ENCODE peak calls at places on chromosomes 3 and 15, in four cellular contexts. Q, C, U and K are unnamed samples.

GRCh38 chr15:29518442-29518841 is 248.8 kb upstream of the NSMCE3 start:
- DNase-seq in C (no peak), Q (peak), U (peak), K (no peak)

GRCh38 chr3:53151465-53151864 is 9.5 kb upstream of the PRKCD start:
- DNase-seq in Q (no peak), C (no peak), U (no peak), K (no peak)

GRCh38 chr3:182999767-183000166 is 19.4 kb upstream of the DCUN1D1 start:
- DNase-seq in Q (no peak), C (no peak), U (no peak), K (no peak)

GRCh38 chr15:27273506-27273905 is 302.5 kb downstream of the GABRG3 start:
- DNase-seq in Q (no peak), U (no peak), C (no peak), K (no peak)

GRCh38 chr3:94413721-94414106 is 350.9 kb downstream of the NSUN3 start:
- DNase-seq in Q (no peak), U (no peak), C (no peak), K (no peak)

GRCh38 chr3:11517601-11518000 is 126.1 kb downstream of the VGLL4 start:
- DNase-seq in C (no peak), Q (no peak), U (no peak), K (no peak)

GRCh38 chr3:67362686-67363085 is 291.7 kb downstream of the SUCLG2 start:
- DNase-seq in U (no peak), Q (no peak), C (no peak), K (no peak)

GRCh38 chr3:76310059-76310458 is 524.7 kb upstream of the ZNF717 start:
- DNase-seq in U (no peak), C (no peak), Q (no peak), K (no peak)

GRCh38 chr3:124858275-124858674 is 28.9 kb downstream of the ITGB5 start:
- DNase-seq in U (no peak), Q (no peak), C (no peak), K (no peak)

GRCh38 chr3:36075491-36075890 is 304.8 kb upstream of the STAC start:
- DNase-seq in Q (no peak), C (no peak), U (no peak), K (no peak)

GRCh38 chr3:196609343-196609775 is 30.1 kb upstream of the NRROS start:
- DNase-seq in C (peak), Q (peak), U (peak), K (peak)

GRCh38 chr15:73695773-73696640 is 11.8 kb downstream of the CD276 start:
- DNase-seq in C (no peak), Q (no peak), U (no peak), K (no peak)

GRCh38 chr15:69265347-69265955 is 33.3 kb upstream of the PAQR5 start:
- DNase-seq in U (no peak), Q (no peak), C (no peak), K (no peak)

GRCh38 chr15:69468241-69469121 is 15.9 kb downstream of the RPLP1 start:
- DNase-seq in C (no peak), U (no peak), Q (peak), K (peak)

GRCh38 chr3:134364936-134365765 is 9.1 kb downstream of the AMOTL2 start:
- DNase-seq in U (peak), C (no peak), Q (no peak), K (no peak)

GRCh38 chr15:77656294-77656693 is 23.6 kb upstream of the LINGO1 start:
- DNase-seq in C (no peak), Q (no peak), U (no peak), K (no peak)

GRCh38 chr3:35671483-35671882 is 32.2 kb downstream of the ARPP21 start:
- DNase-seq in C (no peak), Q (no peak), U (no peak), K (no peak)

GRCh38 chr3:84980011-84980410 is 21.2 kb downstream of the CADM2 start:
- DNase-seq in Q (no peak), U (no peak), C (no peak), K (no peak)

GRCh38 chr3:9396301-9396631 is 1.1 kb upstream of the SETD5 start:
- DNase-seq in U (no peak), C (peak), Q (peak), K (peak)

GRCh38 chr3:29936054-29936453 is 655.2 kb downstream of the RBMS3 start:
- DNase-seq in Q (no peak), C (no peak), U (no peak), K (no peak)

GRCh38 chr3:58471025-58471887 is 20.6 kb upstream of the KCTD6 start:
- DNase-seq in U (no peak), Q (peak), C (peak), K (no peak)

GRCh38 chr3:35505181-35505580 is 134.1 kb upstream of the ARPP21 start:
- DNase-seq in C (no peak), Q (no peak), U (no peak), K (peak)

GRCh38 chr3:137263982-137264777 is 306.4 kb downstream of the IL20RB start:
- DNase-seq in C (no peak), U (peak), Q (no peak), K (no peak)

GRCh38 chr15:49895337-49896223 is 223.5 kb downstream of the ATP8B4 start:
- DNase-seq in C (no peak), Q (no peak), U (no peak), K (no peak)

GRCh38 chr15:52738311-52738710 is 51.8 kb downstream of the ONECUT1 start:
- DNase-seq in C (no peak), Q (no peak), U (no peak), K (no peak)

GRCh38 chr15:36347272-36347864 is 232.1 kb upstream of the CDIN1 start:
- DNase-seq in U (no peak), Q (no peak), C (no peak), K (no peak)

GRCh38 chr3:131072099-131072559 is 45.5 kb downstream of the NEK11 start:
- DNase-seq in Q (no peak), U (no peak), C (no peak), K (no peak)

GRCh38 chr3:67349551-67350174 is 304.7 kb downstream of the SUCLG2 start:
- DNase-seq in Q (no peak), C (no peak), U (no peak), K (no peak)

GRCh38 chr3:22089284-22089683 is 338.3 kb upstream of the ZNF385D start:
- DNase-seq in C (no peak), Q (no peak), U (no peak), K (no peak)

GRCh38 chr3:71649757-71650156 is 66.2 kb upstream of the FOXP1 start:
- DNase-seq in C (no peak), U (no peak), Q (no peak), K (no peak)

GRCh38 chr3:55161256-55161655 is 233.4 kb upstream of the LRTM1 start:
- DNase-seq in U (no peak), Q (no peak), C (no peak), K (no peak)

GRCh38 chr3:54541369-54541768 is 386.5 kb downstream of the LRTM1 start:
- DNase-seq in C (no peak), Q (no peak), U (no peak), K (no peak)

GRCh38 chr3:61777483-61777882 is 216.1 kb downstream of the PTPRG start:
- DNase-seq in Q (no peak), U (no peak), C (no peak), K (no peak)

GRCh38 chr3:43729707-43730399 is 39.1 kb downstream of the ABHD5 start:
- DNase-seq in U (no peak), Q (no peak), C (no peak), K (peak)

GRCh38 chr3:8990266-8991215 is 27.3 kb upstream of the RAD18 start:
- DNase-seq in U (no peak), Q (no peak), C (no peak), K (no peak)

GRCh38 chr3:100761211-100761921 is 52.1 kb downstream of the TFG start:
- DNase-seq in U (no peak), C (no peak), Q (no peak), K (no peak)

GRCh38 chr3:48338635-48339034 is 5.2 kb upstream of the SPINK8 start:
- DNase-seq in C (no peak), U (no peak), Q (no peak), K (no peak)

GRCh38 chr15:43903864-43904290 is 77.1 kb downstream of the WDR76 start:
- DNase-seq in U (peak), Q (peak), C (peak), K (peak)

GRCh38 chr15:68407141-68407885 is 24.6 kb downstream of the ITGA11 start:
- DNase-seq in Q (peak), U (peak), C (no peak), K (peak)

GRCh38 chr15:78989701-78990248 is 44.9 kb upstream of the CTSH start:
- DNase-seq in Q (no peak), U (no peak), C (no peak), K (no peak)

GRCh38 chr15:78985859-78986470 is 41.1 kb upstream of the CTSH start:
- DNase-seq in C (no peak), Q (no peak), U (no peak), K (no peak)

GRCh38 chr15:78987891-78988360 is 43.1 kb upstream of the CTSH start:
- DNase-seq in Q (peak), U (no peak), C (no peak), K (no peak)

GRCh38 chr15:78990278-78990677 is 45.4 kb upstream of the CTSH start:
- DNase-seq in U (no peak), Q (no peak), C (no peak), K (no peak)

DNA sequence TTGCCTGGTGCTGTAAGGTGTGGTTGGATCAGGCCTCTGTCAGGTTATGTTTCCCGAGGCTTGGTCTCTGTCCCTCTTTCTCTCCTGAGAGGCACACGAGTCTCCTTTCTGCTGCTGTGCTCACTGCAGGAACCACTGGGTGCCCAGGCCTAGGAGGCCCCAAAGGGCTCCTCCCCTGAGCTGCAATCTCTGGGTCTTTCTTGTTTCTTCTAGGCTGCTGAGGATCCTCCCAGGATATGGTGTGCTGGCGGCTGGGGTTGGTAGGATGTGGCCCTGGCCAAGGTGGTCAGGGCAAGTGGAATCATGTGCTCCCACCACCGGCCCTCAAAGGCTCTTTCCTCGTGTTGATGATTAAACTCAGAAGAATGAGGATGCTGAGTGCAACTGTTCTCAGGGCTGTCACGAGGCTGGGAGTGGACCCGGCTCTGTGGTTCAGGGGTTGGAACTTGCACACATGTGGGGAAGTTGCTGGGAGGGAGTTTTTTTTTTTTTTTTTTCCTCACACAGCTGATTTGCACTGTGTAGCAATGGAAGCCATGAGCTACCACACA is 43.6 kb upstream of the CTSH start:
- DNase-seq in C (peak), Q (peak), U (peak), K (peak)
- TF ChIP-seq POLR2A in C (no peak), Q (no peak), U (no peak), K (no peak)

GRCh38 chr15:63504247-63504978 is at the start of gene USP3:
- DNase-seq in Q (peak), C (no peak), U (peak), K (peak)

GRCh38 chr15:63503739-63504246 is 600 bp upstream of the USP3 start:
- DNase-seq in U (peak), Q (peak), C (no peak), K (peak)

GRCh38 chr15:63501256-63502089 is 2.9 kb upstream of the USP3 start:
- DNase-seq in Q (peak), U (peak), C (no peak), K (peak)

GRCh38 chr15:63502137-63502801 is 2.1 kb upstream of the USP3 start:
- DNase-seq in U (no peak), C (no peak), Q (no peak), K (peak)

DNA sequence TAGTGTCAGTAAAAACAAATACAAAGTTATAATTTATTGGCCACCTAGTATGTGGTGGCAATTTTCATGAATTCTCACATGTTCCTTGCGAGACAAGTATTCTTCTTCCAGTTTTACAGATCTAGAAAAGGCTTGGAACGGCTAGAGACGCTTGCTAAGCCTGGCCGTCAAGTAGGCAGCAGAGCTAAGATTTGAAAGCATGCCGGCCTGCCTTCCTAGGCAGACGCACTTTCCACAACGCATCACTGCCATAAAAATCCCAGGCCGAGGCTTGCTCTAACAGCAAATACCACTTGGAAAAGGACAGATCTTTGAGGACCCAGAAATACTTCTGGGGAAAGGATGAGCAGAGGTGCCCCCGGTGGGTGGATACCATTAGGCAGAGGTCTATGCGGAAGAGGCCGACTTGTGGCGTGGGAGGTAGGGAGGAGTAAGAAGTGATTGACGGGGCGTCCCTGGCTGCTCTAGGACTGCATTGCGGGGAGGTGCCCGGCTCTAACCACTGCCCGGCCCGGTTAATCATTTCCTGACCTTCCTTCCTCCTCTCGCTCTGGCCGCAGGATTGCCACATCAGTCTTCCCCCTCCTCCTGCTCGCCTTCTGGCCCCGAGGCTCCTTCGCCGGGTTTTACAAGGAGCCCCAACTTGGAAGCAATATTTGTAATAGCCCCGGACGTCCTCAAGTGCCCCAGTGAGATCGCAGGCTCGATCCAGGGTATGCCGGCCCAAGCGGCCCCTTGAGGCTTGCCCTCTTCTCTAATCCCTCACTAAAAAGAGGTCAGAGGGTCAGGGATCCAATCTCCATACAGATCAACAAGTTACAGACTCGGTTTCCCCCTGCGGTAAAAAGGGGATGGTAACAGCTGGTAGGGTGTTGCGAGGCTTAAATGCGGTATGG is 1.3 kb upstream of the USP3 start:
- DNase-seq in U (peak), Q (peak), C (peak), K (peak)
- TF ChIP-seq POLR2A in U (no peak), Q (peak), C (no peak), K (no peak)

DNA sequence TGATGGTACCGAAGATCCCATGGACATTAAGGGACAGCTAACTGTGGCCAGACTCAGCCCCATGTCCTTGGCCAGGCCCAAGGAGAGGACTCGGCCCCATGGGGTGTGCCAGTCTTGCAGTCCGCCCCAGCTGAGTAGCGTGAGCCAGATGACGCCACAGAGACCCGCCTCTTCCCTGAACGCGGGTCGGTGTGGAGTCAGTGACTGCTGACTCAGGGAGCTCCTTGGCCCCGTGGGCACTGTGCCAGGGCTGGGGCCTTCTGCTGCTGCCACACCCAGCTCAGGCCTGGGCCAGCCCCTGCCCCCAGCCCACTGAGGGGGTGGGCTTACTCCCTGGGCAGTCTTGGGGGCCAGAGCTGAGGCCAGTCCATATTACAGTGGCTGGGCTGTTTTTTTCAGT is 52.8 kb downstream of the PLXNA1 start:
- DNase-seq in C (peak), Q (peak), U (no peak), K (peak)
- TF ChIP-seq POLR2A in C (no peak), Q (no peak), U (no peak), K (no peak)

GRCh38 chr15:63188937-63189871 is at the start of gene RAB8B:
- DNase-seq in C (peak), Q (peak), U (peak), K (peak)
- TF ChIP-seq POLR2A in C (peak), Q (peak), U (peak), K (no peak)

GRCh38 chr3:152973575-152973974 is 138.6 kb downstream of the P2RY1 start:
- DNase-seq in U (no peak), C (no peak), Q (no peak), K (no peak)

GRCh38 chr3:152971880-152972279 is 136.9 kb downstream of the P2RY1 start:
- DNase-seq in U (no peak), C (no peak), Q (no peak), K (no peak)

GRCh38 chr3:152968388-152969024 is 133.6 kb downstream of the P2RY1 start:
- DNase-seq in U (no peak), Q (no peak), C (no peak), K (no peak)

GRCh38 chr3:152969557-152970300 is 134.8 kb downstream of the P2RY1 start:
- DNase-seq in Q (no peak), U (no peak), C (peak), K (no peak)

DNA sequence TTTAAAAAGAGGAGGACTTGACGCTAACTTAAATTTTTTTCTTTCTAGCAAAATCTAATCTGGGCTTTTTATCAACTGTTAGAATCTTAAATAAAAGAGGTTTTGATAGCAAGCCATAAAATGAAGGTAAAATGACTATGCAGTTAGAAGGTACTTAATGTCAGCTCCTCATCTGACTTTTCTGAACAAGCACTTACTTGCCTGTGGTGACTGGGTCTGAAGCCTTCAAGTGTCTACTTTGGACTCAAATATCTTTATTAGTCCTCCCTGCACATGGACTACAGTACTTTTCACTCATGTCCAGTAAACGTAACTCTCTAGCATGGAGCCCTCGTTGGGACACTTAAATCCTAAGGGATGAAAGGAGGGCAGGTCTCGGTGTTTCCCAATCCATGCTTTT is 135.9 kb downstream of the P2RY1 start:
- DNase-seq in Q (no peak), U (no peak), C (no peak), K (no peak)
- TF ChIP-seq POLR2A in Q (no peak), U (no peak), C (no peak), K (no peak)

GRCh38 chr3:99755831-99756230 is 61.8 kb upstream of the CMSS1 start:
- DNase-seq in Q (no peak), C (no peak), U (no peak), K (no peak)
- TF ChIP-seq POLR2A in Q (no peak), C (no peak), U (no peak), K (no peak)

DNA sequence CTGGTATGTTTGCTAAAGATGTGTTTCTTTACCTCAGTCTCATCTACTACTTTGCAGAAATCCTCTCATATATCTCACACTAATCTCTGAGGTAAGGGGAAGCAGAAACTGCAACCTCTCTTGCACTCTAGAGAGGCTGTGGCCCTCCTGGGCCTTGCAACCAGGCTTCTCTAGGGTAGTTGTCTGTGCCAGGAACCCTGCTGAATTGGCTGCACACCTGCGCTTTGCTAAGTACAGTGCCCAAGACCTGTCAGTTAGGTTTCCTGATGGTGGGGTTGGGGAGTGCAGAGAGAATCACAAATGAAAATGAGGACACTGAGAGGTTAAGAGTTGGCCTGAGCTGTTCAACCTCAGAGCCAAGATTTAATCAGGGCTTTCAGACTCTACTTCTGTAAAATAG is 117.2 kb upstream of the PLXNA1 start:
- DNase-seq in Q (no peak), U (no peak), C (no peak), K (no peak)
- TF ChIP-seq POLR2A in Q (no peak), U (no peak), C (no peak), K (no peak)